ENCODE peak calls at places on chromosome 12, in seven cellular contexts. H is activated T-helper 1 cell treated with Interleukin-2 at 50 U/mL for 16 hours; Q is GM12865; Z is left ventricle myocardium superior; B is fibroblast of lung; K is activated effector memory CD4-positive, alpha-beta T cell treated with Interleukin-2 at 50 U/mL for 16 hours; V is thoracic aorta. C is an unnamed sample.

GRCh38 chr12:20463920-20464524 is 95.7 kb downstream of the PDE3A start:
- DNase-seq in H (no peak), Q (no peak), Z (no peak), B (peak; percentile 47), K (no peak), V (no peak), C (no peak)

GRCh38 chr12:57452181-57452936 is 2.7 kb upstream of the INHBE start:
- DNase-seq in H (no peak), Q (no peak), Z (peak; percentile 60), B (peak; percentile 86), K (no peak), V (no peak), C (peak; percentile 84)

GRCh38 chr12:65941388-65941787 is 117.1 kb downstream of the HMGA2 start:
- DNase-seq in H (no peak), Q (no peak), Z (no peak), B (peak; percentile 98), K (no peak), V (no peak), C (no peak)

GRCh38 chr12:47777151-47777550 is 4.1 kb downstream of the SLC48A1 start:
- DNase-seq in H (no peak), Q (no peak), Z (no peak), B (no peak), K (no peak), V (no peak), C (no peak)

GRCh38 chr12:53182836-53183235 is 2.1 kb upstream of the CSAD start:
- DNase-seq in H (no peak), Q (no peak), Z (no peak), B (no peak), K (no peak), V (no peak), C (no peak)

GRCh38 chr12:14723763-14724162 is 27.4 kb upstream of the GUCY2C start:
- DNase-seq in H (peak; percentile 13), Q (peak; percentile 74), Z (peak; percentile 64), B (peak; percentile 62), K (peak; percentile 19), V (peak; percentile 14), C (peak; percentile 57)

GRCh38 chr12:86712425-86712843 is 456.2 kb upstream of the MGAT4C start:
- DNase-seq in H (no peak), Q (no peak), Z (no peak), B (peak; percentile 99), K (no peak), V (no peak), C (peak; percentile 94)

GRCh38 chr12:113610698-113611097 is 139.0 kb upstream of the LHX5 start:
- DNase-seq in H (no peak), Q (no peak), Z (no peak), B (no peak), K (no peak), V (no peak), C (no peak)

GRCh38 chr12:40013847-40014246 is 92.0 kb downstream of the SLC2A13 start:
- DNase-seq in H (no peak), Q (no peak), Z (no peak), B (no peak), K (no peak), V (no peak), C (no peak)

GRCh38 chr12:113891167-113891692 is 74.9 kb downstream of the RBM19 start:
- DNase-seq in H (no peak), Q (no peak), Z (no peak), B (no peak), K (no peak), V (no peak), C (no peak)

GRCh38 chr12:25682421-25682820 is 129.3 kb upstream of the LMNTD1 start:
- DNase-seq in H (no peak), Q (no peak), Z (no peak), B (no peak), K (no peak), V (no peak), C (no peak)

GRCh38 chr12:76201758-76202157 is 117.3 kb upstream of the NAP1L1 start:
- DNase-seq in H (no peak), Q (no peak), Z (no peak), B (no peak), K (no peak), V (no peak), C (peak; percentile 31)

GRCh38 chr12:26010293-26010821 is 51.9 kb downstream of the RASSF8 start:
- DNase-seq in H (no peak), Q (no peak), Z (no peak), B (no peak), K (no peak), V (no peak), C (no peak)

GRCh38 chr12:106276032-106276728 is 26.4 kb upstream of the TCP11L2 start:
- DNase-seq in H (no peak), Q (peak; percentile 64), Z (no peak), B (no peak), K (no peak), V (no peak), C (no peak)

GRCh38 chr12:48998497-48999353 is 450 bp downstream of the DDN start:
- DNase-seq in H (no peak), Q (peak; percentile 71), Z (peak; percentile 48), B (peak; percentile 26), K (no peak), V (no peak), C (no peak)

GRCh38 chr12:23006413-23006812 is 381.4 kb downstream of the ETNK1 start:
- DNase-seq in H (no peak), Q (no peak), Z (peak; percentile 27), B (peak; percentile 7), K (no peak), V (no peak), C (no peak)

GRCh38 chr12:46269429-46270241 is 792 bp upstream of the SLC38A1 start:
- DNase-seq in H (peak; percentile 57), Q (peak; percentile 87), Z (no peak), B (no peak), K (peak; percentile 52), V (no peak), C (no peak)

GRCh38 chr12:59115995-59116394 is 195.7 kb upstream of the LRIG3 start:
- DNase-seq in H (no peak), Q (no peak), Z (no peak), B (no peak), K (no peak), V (no peak), C (no peak)

GRCh38 chr12:54220092-54220557 is 31.3 kb upstream of the SMUG1 start:
- DNase-seq in H (peak; percentile 28), Q (peak; percentile 78), Z (peak; percentile 69), B (peak; percentile 73), K (peak; percentile 43), V (no peak), C (peak; percentile 72)

GRCh38 chr12:72271741-72272661 is at the start of gene TRHDE:
- DNase-seq in H (no peak), Q (no peak), Z (peak; percentile 40), B (peak; percentile 71), K (no peak), V (no peak), C (peak; percentile 20)

GRCh38 chr12:15163001-15163400 is 58.2 kb downstream of the RERG start:
- DNase-seq in H (no peak), Q (no peak), Z (no peak), B (no peak), K (no peak), V (no peak), C (no peak)

GRCh38 chr12:118311666-118312065 is 61.0 kb downstream of the TAOK3 start:
- DNase-seq in H (no peak), Q (no peak), Z (no peak), B (no peak), K (no peak), V (no peak), C (no peak)

GRCh38 chr12:123388218-123388947 is 4.5 kb downstream of the KMT5A start:
- DNase-seq in H (peak; percentile 64), Q (peak; percentile 81), Z (peak; percentile 89), B (peak; percentile 63), K (peak; percentile 73), V (peak; percentile 40), C (peak; percentile 50)

GRCh38 chr12:71125515-71125914 is 32.3 kb downstream of the TSPAN8 start:
- DNase-seq in H (no peak), Q (no peak), Z (no peak), B (no peak), K (no peak), V (no peak), C (no peak)

GRCh38 chr12:46160081-46160980 is 108.5 kb downstream of the SLC38A1 start:
- DNase-seq in H (no peak), Q (no peak), Z (no peak), B (peak; percentile 69), K (no peak), V (no peak), C (no peak)

GRCh38 chr12:66217342-66217929 is 28.4 kb downstream of the IRAK3 start:
- DNase-seq in H (no peak), Q (no peak), Z (no peak), B (no peak), K (no peak), V (no peak), C (no peak)

GRCh38 chr12:102681747-102682146 is 201.4 kb upstream of the IGF1 start:
- DNase-seq in H (no peak), Q (no peak), Z (no peak), B (no peak), K (no peak), V (no peak), C (no peak)

GRCh38 chr12:48203192-48203591 is at the start of gene OR10AD1:
- DNase-seq in H (no peak), Q (no peak), Z (no peak), B (no peak), K (no peak), V (no peak), C (no peak)

C was measured in brain microvascular endothelial cell.